ENCODE peak calls at places on chromosomes 5 and 9, in four cellular contexts. One of them, this sample, is unnamed. For H3K4me1, the result is how much of the 10 kb centered on the place peaks cover.

GRCh38 chr9:96084289-96084688 is 208.8 kb downstream of the ERCC6L2 start:
- DNase-seq in adrenal gland: no peak
- DNase-seq in suprapubic skin: peak
- DNase-seq in A549: no peak
- DNase-seq in this sample: no peak

GRCh38 chr5:54630738-54631369 is 113.3 kb downstream of the SNX18 start:
- DNase-seq in adrenal gland: no peak
- DNase-seq in suprapubic skin: no peak
- DNase-seq in A549: no peak
- DNase-seq in this sample: no peak

GRCh38 chr5:117568622-117569021 is 994.0 kb upstream of the SEMA6A start:
- DNase-seq in adrenal gland: no peak
- DNase-seq in suprapubic skin: no peak
- DNase-seq in A549: no peak
- DNase-seq in this sample: no peak

GRCh38 chr9:4489919-4490704 is at the start of gene SLC1A1:
- DNase-seq in adrenal gland: peak
- DNase-seq in suprapubic skin: peak
- DNase-seq in A549: peak
- DNase-seq in this sample: peak

GRCh38 chr9:116494815-116495634 is 192.1 kb upstream of the TRIM32 start:
- DNase-seq in adrenal gland: peak
- DNase-seq in suprapubic skin: no peak
- DNase-seq in A549: no peak
- DNase-seq in this sample: peak

GRCh38 chr5:137613554-137614265 is 114.6 kb upstream of the SPOCK1 start:
- DNase-seq in adrenal gland: no peak
- DNase-seq in suprapubic skin: no peak
- DNase-seq in A549: no peak
- DNase-seq in this sample: no peak

GRCh38 chr5:195401-196160 is 4.3 kb downstream of the LRRC14B start:
- DNase-seq in adrenal gland: no peak
- DNase-seq in suprapubic skin: peak
- DNase-seq in A549: no peak
- DNase-seq in this sample: no peak

GRCh38 chr5:164581889-164582288 is 1076.5 kb downstream of the MAT2B start:
- DNase-seq in adrenal gland: no peak
- DNase-seq in suprapubic skin: no peak
- DNase-seq in A549: no peak
- DNase-seq in this sample: no peak

GRCh38 chr5:72587909-72588308 is 80.7 kb upstream of the ZNF366 start:
- DNase-seq in adrenal gland: no peak
- DNase-seq in suprapubic skin: no peak
- DNase-seq in A549: no peak
- DNase-seq in this sample: no peak

GRCh38 chr5:9670371-9670770 is 40.2 kb upstream of the TAS2R1 start:
- DNase-seq in adrenal gland: no peak
- DNase-seq in suprapubic skin: no peak
- DNase-seq in A549: no peak
- DNase-seq in this sample: no peak

GRCh38 chr9:88680041-88680440 is 145.1 kb downstream of the NXNL2 start:
- DNase-seq in adrenal gland: no peak
- DNase-seq in suprapubic skin: no peak
- DNase-seq in A549: no peak
- DNase-seq in this sample: no peak

GRCh38 chr5:42131081-42131480 is 206.0 kb downstream of the FBXO4 start:
- DNase-seq in adrenal gland: no peak
- DNase-seq in suprapubic skin: no peak
- DNase-seq in A549: no peak
- DNase-seq in this sample: no peak

GRCh38 chr5:55364537-55365055 is 56.8 kb downstream of the MTREX start:
- DNase-seq in adrenal gland: no peak
- DNase-seq in suprapubic skin: no peak
- DNase-seq in A549: no peak
- DNase-seq in this sample: no peak

GRCh38 chr9:86141843-86142242 is 42.5 kb upstream of the GOLM1 start:
- DNase-seq in adrenal gland: no peak
- DNase-seq in suprapubic skin: no peak
- DNase-seq in A549: no peak
- DNase-seq in this sample: no peak

GRCh38 chr5:164649266-164649665 is 1143.8 kb downstream of the MAT2B start:
- DNase-seq in adrenal gland: no peak
- DNase-seq in suprapubic skin: no peak
- DNase-seq in A549: no peak
- DNase-seq in this sample: no peak

GRCh38 chr9:77475641-77476473 is 172.3 kb downstream of the GNA14 start:
- DNase-seq in adrenal gland: no peak
- DNase-seq in suprapubic skin: no peak
- DNase-seq in A549: no peak
- DNase-seq in this sample: no peak

GRCh38 chr5:18736051-18736398 is 1101.8 kb downstream of the TAF11L14 start:
- DNase-seq in adrenal gland: no peak
- DNase-seq in suprapubic skin: no peak
- DNase-seq in A549: no peak
- DNase-seq in this sample: no peak

GRCh38 chr9:3403315-3403714 is 122.5 kb downstream of the RFX3 start:
- DNase-seq in adrenal gland: no peak
- DNase-seq in suprapubic skin: no peak
- DNase-seq in A549: no peak
- DNase-seq in this sample: no peak

GRCh38 chr9:110115868-110116542 is 92.0 kb downstream of the C9orf152 start:
- DNase-seq in adrenal gland: no peak
- DNase-seq in suprapubic skin: no peak
- DNase-seq in A549: no peak
- DNase-seq in this sample: no peak

GRCh38 chr9:136204838-136205706 is at the start of gene LHX3:
- DNase-seq in adrenal gland: peak
- DNase-seq in suprapubic skin: no peak
- DNase-seq in A549: no peak
- DNase-seq in this sample: no peak

GRCh38 chr5:173645437-173645807 is 29.0 kb upstream of the BOD1 start:
- DNase-seq in adrenal gland: no peak
- DNase-seq in suprapubic skin: peak
- DNase-seq in A549: no peak
- DNase-seq in this sample: no peak

GRCh38 chr9:108688051-108688450 is 167.7 kb downstream of the ACTL7B start:
- DNase-seq in adrenal gland: no peak
- DNase-seq in suprapubic skin: no peak
- DNase-seq in A549: no peak
- DNase-seq in this sample: no peak

GRCh38 chr9:445033-445432 is 230.4 kb downstream of the DOCK8 start:
- DNase-seq in adrenal gland: peak
- DNase-seq in suprapubic skin: no peak
- DNase-seq in A549: no peak
- DNase-seq in this sample: no peak

GRCh38 chr9:36820392-36820861 is 213.6 kb downstream of the PAX5 start:
- DNase-seq in adrenal gland: no peak
- DNase-seq in suprapubic skin: no peak
- DNase-seq in A549: no peak
- DNase-seq in this sample: no peak

GRCh38 chr5:122363623-122364022 is 51.6 kb downstream of the SNCAIP start:
- DNase-seq in adrenal gland: no peak
- DNase-seq in suprapubic skin: no peak
- DNase-seq in A549: no peak
- DNase-seq in this sample: no peak

GRCh38 chr5:57219386-57219785 is 45.5 kb downstream of the GPBP1 start:
- DNase-seq in adrenal gland: no peak
- DNase-seq in suprapubic skin: no peak
- DNase-seq in A549: no peak
- DNase-seq in this sample: no peak

GRCh38 chr9:1049641-1050040 is 516 bp upstream of the DMRT2 start:
- DNase-seq in adrenal gland: no peak
- DNase-seq in suprapubic skin: no peak
- DNase-seq in A549: no peak
- DNase-seq in this sample: peak

GRCh38 chr9:9973062-9973461 is 639.7 kb downstream of the PTPRD start:
- DNase-seq in adrenal gland: no peak
- DNase-seq in suprapubic skin: no peak
- DNase-seq in A549: no peak
- DNase-seq in this sample: no peak

GRCh38 chr5:87361031-87361443 is 51.7 kb downstream of the CCNH start:
- DNase-seq in adrenal gland: no peak
- DNase-seq in suprapubic skin: no peak
- DNase-seq in A549: no peak
- DNase-seq in this sample: no peak

GRCh38 chr9:101516655-101517054 is 17.0 kb upstream of the RNF20 start:
- DNase-seq in adrenal gland: no peak
- DNase-seq in suprapubic skin: no peak
- DNase-seq in A549: no peak
- DNase-seq in this sample: no peak

GRCh38 chr5:112077180-112077579 is 320.2 kb upstream of the NREP start:
- DNase-seq in adrenal gland: no peak
- DNase-seq in suprapubic skin: no peak
- DNase-seq in A549: no peak
- DNase-seq in this sample: no peak

GRCh38 chr5:159163027-159163699 is 46.2 kb downstream of the RNF145 start:
- DNase-seq in adrenal gland: no peak
- DNase-seq in suprapubic skin: no peak
- DNase-seq in A549: peak
- DNase-seq in this sample: no peak

GRCh38 chr9:32251539-32251938 is 132.9 kb upstream of the ACO1 start:
- DNase-seq in adrenal gland: peak
- DNase-seq in suprapubic skin: no peak
- DNase-seq in A549: peak
- DNase-seq in this sample: peak

GRCh38 chr5:57650360-57651069 is 167.9 kb upstream of the ACTBL2 start:
- DNase-seq in adrenal gland: peak
- DNase-seq in suprapubic skin: no peak
- DNase-seq in A549: peak
- DNase-seq in this sample: peak

GRCh38 chr5:149153751-149154610 is 12.7 kb downstream of the ABLIM3 start:
- DNase-seq in adrenal gland: peak
- DNase-seq in suprapubic skin: no peak
- DNase-seq in A549: no peak
- DNase-seq in this sample: no peak
- H3K4me1 ChIP-seq in adrenal gland: under half
- H3K4me1 ChIP-seq in suprapubic skin: under half
- H3K4me1 ChIP-seq in A549: under half
- H3K4me1 ChIP-seq in this sample: under half

GRCh38 chr9:128860937-128861336 is 20.8 kb downstream of the KYAT1 start:
- DNase-seq in adrenal gland: no peak
- DNase-seq in suprapubic skin: no peak
- DNase-seq in A549: no peak
- DNase-seq in this sample: no peak

GRCh38 chr9:128863647-128864046 is 18.1 kb downstream of the KYAT1 start:
- DNase-seq in adrenal gland: peak
- DNase-seq in suprapubic skin: peak
- DNase-seq in A549: peak
- DNase-seq in this sample: peak

GRCh38 chr9:128862401-128862851 is 19.3 kb downstream of the KYAT1 start:
- DNase-seq in adrenal gland: no peak
- DNase-seq in suprapubic skin: no peak
- DNase-seq in A549: no peak
- DNase-seq in this sample: peak

DNA sequence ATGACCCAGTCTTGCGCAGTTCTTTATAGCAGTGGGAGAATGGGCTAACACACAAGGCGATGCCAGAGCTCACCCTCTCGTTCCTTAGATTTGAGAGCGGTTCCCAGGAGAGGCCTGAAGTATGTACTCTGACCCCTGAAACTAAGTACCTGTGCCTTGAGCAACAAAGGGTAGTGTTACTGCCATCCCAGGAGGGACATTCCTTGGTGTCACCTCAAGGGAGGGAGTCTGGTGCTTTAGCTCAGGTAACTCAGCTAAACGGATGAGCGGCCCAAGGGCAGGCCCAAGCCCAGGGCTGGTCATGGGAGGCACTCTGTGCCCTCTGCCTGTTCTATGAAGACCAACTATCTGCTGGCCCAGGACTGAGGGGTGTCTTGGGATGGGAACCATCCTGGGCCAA is 20.2 kb downstream of the KYAT1 start:
- DNase-seq in adrenal gland: no peak
- DNase-seq in suprapubic skin: no peak
- DNase-seq in A549: no peak
- DNase-seq in this sample: no peak
- H3K27ac ChIP-seq in adrenal gland: no peak
- H3K27ac ChIP-seq in suprapubic skin: peak
- H3K27ac ChIP-seq in A549: no peak
- H3K27ac ChIP-seq in this sample: no peak

DNA sequence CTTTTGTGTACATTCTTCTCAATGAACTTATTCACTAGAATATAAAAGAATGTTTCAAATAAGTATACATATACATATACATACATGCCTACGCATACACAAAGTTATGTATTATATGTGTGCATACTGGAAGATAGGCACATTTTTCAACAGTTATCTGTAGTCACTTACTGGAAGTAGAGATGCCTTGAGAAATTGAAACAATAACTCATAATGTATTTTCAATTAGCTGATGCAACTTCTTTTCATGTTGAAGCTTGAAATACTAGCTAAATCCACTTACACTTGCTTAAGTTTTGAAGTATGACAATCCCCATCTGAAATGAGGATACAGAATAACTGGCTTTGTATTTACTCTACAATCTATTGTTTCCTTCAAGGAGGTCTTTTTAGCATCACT is 469.0 kb upstream of the PTGER4 start:
- DNase-seq in adrenal gland: no peak
- DNase-seq in suprapubic skin: no peak
- DNase-seq in A549: no peak
- DNase-seq in this sample: no peak
- TF ChIP-seq POLR2A in adrenal gland: no peak
- TF ChIP-seq POLR2A in suprapubic skin: no peak
- TF ChIP-seq POLR2A in A549: no peak
- TF ChIP-seq POLR2A in this sample: no peak

DNA sequence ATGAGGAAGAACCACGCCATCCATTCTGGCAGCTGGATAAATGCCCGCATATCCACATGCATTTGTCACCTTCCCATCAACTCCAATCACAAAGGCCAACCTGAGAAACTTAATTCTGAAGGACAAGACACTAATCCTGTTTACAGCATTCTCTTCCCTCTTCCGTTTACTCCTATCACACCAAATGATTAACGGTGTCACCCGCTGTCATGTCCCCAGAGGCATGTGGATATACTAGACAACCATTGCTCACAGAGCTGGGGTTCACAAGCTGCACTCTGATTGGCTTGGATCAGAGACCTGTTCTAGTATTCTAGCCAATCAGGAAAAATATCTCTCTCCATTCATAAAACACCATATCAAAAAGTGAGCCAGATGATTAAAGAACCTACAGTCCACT is 3.6 kb downstream of the MACROH2A1 start:
- DNase-seq in adrenal gland: no peak
- DNase-seq in suprapubic skin: no peak
- DNase-seq in A549: no peak
- DNase-seq in this sample: no peak
- H3K4me1 ChIP-seq in adrenal gland: under half
- H3K4me1 ChIP-seq in suprapubic skin: half or more
- H3K4me1 ChIP-seq in A549: under half
- H3K4me1 ChIP-seq in this sample: half or more